ENCODE peak calls at places on chromosomes 2 and 18, in seven cellular contexts. R is HCEC 1CT, B is GM04504, H is brain microvascular endothelial cell, J is GM23338, U is NCI-H1105 treated with DMSO at 0.1 percent for 48 hours, M is mucosa of gallbladder. N is an unnamed sample.

GRCh38 chr2:20836521-20836920 is 13.6 kb upstream of the LDAH start:
- DNase-seq in R (no peak), J (no peak), B (no peak), M (no peak), U (no peak), H (no peak), N (no peak)

GRCh38 chr18:79458131-79458838 is 62.6 kb downstream of the NFATC1 start:
- DNase-seq in H (peak), J (no peak), U (no peak), B (peak), M (peak), R (no peak), N (no peak)

GRCh38 chr2:199430219-199430618 is 27.5 kb downstream of the SATB2 start:
- DNase-seq in M (no peak), H (no peak), J (no peak), B (no peak), R (no peak), U (no peak), N (no peak)

GRCh38 chr2:105455488-105455991 is 56.7 kb upstream of the FHL2 start:
- DNase-seq in R (peak), H (peak), M (peak), B (peak), J (no peak), U (peak), N (no peak)

GRCh38 chr2:6184532-6185302 is 492.5 kb downstream of the SOX11 start:
- DNase-seq in B (no peak), H (peak), R (no peak), M (no peak), J (no peak), U (no peak), N (no peak)

GRCh38 chr2:70140978-70141753 is 49.7 kb downstream of the C2orf42 start:
- DNase-seq in R (peak), B (no peak), U (no peak), J (peak), M (peak), H (peak), N (peak)

GRCh38 chr18:29605365-29605764 is 1428.4 kb upstream of the CDH2 start:
- DNase-seq in R (no peak), U (no peak), H (no peak), B (no peak), M (no peak), J (no peak), N (no peak)

GRCh38 chr18:12044591-12044990 is 49.1 kb upstream of the ANKRD62 start:
- DNase-seq in H (no peak), M (no peak), U (no peak), R (no peak), J (no peak), B (no peak), N (no peak)

GRCh38 chr2:27887122-27887521 is 3.1 kb downstream of the RBKS start:
- DNase-seq in J (no peak), H (no peak), M (no peak), U (no peak), B (no peak), R (no peak), N (no peak)

GRCh38 chr2:229202646-229203045 is 68.4 kb downstream of the PID1 start:
- DNase-seq in M (no peak), U (no peak), J (no peak), H (no peak), B (no peak), R (peak), N (no peak)

GRCh38 chr2:239188536-239188935 is 212.3 kb downstream of the HDAC4 start:
- DNase-seq in M (no peak), R (no peak), H (no peak), U (no peak), B (no peak), J (no peak), N (no peak)

GRCh38 chr2:34305587-34305986 is 706.5 kb upstream of the FAM98A start:
- DNase-seq in M (no peak), J (no peak), H (no peak), R (no peak), U (no peak), B (no peak), N (no peak)

GRCh38 chr2:217366246-217366645 is 506.4 kb upstream of the TNP1 start:
- DNase-seq in U (no peak), M (no peak), B (no peak), R (no peak), J (no peak), H (peak), N (no peak)

GRCh38 chr2:45712538-45712937 is 61.1 kb downstream of the PRKCE start:
- DNase-seq in M (no peak), J (no peak), H (no peak), B (no peak), R (peak), U (no peak), N (no peak)

GRCh38 chr2:212424090-212424489 is 114.5 kb downstream of the ERBB4 start:
- DNase-seq in M (no peak), H (no peak), R (peak), U (no peak), B (no peak), J (no peak), N (no peak)

GRCh38 chr2:38690499-38691420 is 24.8 kb downstream of the GALM start:
- DNase-seq in J (no peak), B (peak), M (no peak), H (peak), U (no peak), R (peak), N (no peak)

GRCh38 chr18:74831571-74832250 is 234.0 kb downstream of the ZNF407 start:
- DNase-seq in H (peak), U (no peak), M (no peak), J (no peak), R (no peak), B (no peak), N (no peak)

GRCh38 chr2:95357717-95358280 is 44.7 kb upstream of the FAHD2A start:
- DNase-seq in H (no peak), M (no peak), R (no peak), J (no peak), U (no peak), B (no peak), N (no peak)

GRCh38 chr2:73716518-73717250 is 20.5 kb downstream of the TPRKB start:
- DNase-seq in H (no peak), U (no peak), B (peak), R (peak), J (no peak), M (no peak), N (no peak)

GRCh38 chr18:58806826-58807714 is 57.6 kb upstream of the ZNF532 start:
- DNase-seq in U (no peak), J (no peak), M (no peak), H (no peak), B (no peak), R (no peak), N (no peak)

GRCh38 chr2:189467160-189467559 is 25.9 kb downstream of the WDR75 start:
- DNase-seq in B (no peak), R (no peak), M (no peak), U (no peak), H (no peak), J (no peak), N (no peak)

GRCh38 chr18:48031011-48031480 is 100.6 kb upstream of the SMAD2 start:
- DNase-seq in J (peak), U (peak), M (peak), R (peak), H (peak), B (peak), N (no peak)

GRCh38 chr2:96509114-96509846 is 4.1 kb upstream of the NEURL3 start:
- DNase-seq in R (peak), J (peak), H (peak), M (peak), B (peak), U (peak), N (peak)

GRCh38 chr2:219230201-219230540 is 565 bp downstream of the ANKZF1 start:
- DNase-seq in U (no peak), M (peak), R (peak), J (peak), H (peak), B (no peak), N (no peak)

GRCh38 chr2:170895023-170895759 is 33.9 kb upstream of the GORASP2 start:
- DNase-seq in R (peak), J (no peak), M (no peak), H (no peak), B (no peak), U (no peak), N (no peak)

GRCh38 chr2:224284134-224284946 is 117.6 kb downstream of the FAM124B start:
- DNase-seq in R (peak), U (peak), M (no peak), H (peak), B (no peak), J (peak), N (no peak)

GRCh38 chr2:205712983-205713531 is 30.8 kb downstream of the NRP2 start:
- DNase-seq in B (no peak), U (no peak), R (no peak), M (no peak), J (no peak), H (no peak), N (no peak)

GRCh38 chr2:95273911-95274290 is 348 bp upstream of the PROM2 start:
- DNase-seq in U (no peak), M (no peak), H (no peak), R (no peak), B (no peak), J (no peak), N (no peak)

GRCh38 chr2:156466739-156467405 is 30.7 kb downstream of the GPD2 start:
- DNase-seq in U (peak), J (no peak), H (no peak), B (peak), M (peak), R (peak), N (no peak)

GRCh38 chr2:66488946-66489345 is 54.0 kb downstream of the MEIS1 start:
- DNase-seq in J (no peak), M (no peak), R (no peak), H (no peak), B (no peak), U (no peak), N (no peak)

GRCh38 chr2:98465456-98466201 is 21.0 kb downstream of the INPP4A start:
- DNase-seq in U (peak), M (peak), R (no peak), B (no peak), J (no peak), H (no peak), N (peak)

GRCh38 chr18:59593291-59593717 is 103.9 kb downstream of the CCBE1 start:
- DNase-seq in M (no peak), U (no peak), R (no peak), H (no peak), B (peak), J (no peak), N (no peak)

GRCh38 chr2:79437416-79438281 is 75.2 kb upstream of the CTNNA2 start:
- DNase-seq in M (no peak), B (no peak), J (peak), H (no peak), R (no peak), U (no peak), N (no peak)

GRCh38 chr2:152658221-152658620 is 59.0 kb downstream of the PRPF40A start:
- DNase-seq in M (no peak), J (no peak), U (no peak), R (no peak), H (no peak), B (no peak), N (no peak)

GRCh38 chr18:45715212-45715780 is 8.7 kb upstream of the SLC14A1 start:
- DNase-seq in R (no peak), J (no peak), U (no peak), B (no peak), M (no peak), H (no peak), N (no peak)

GRCh38 chr2:142880275-142880674 is 2.8 kb downstream of the KYNU start:
- DNase-seq in J (no peak), M (no peak), R (peak), H (peak), U (no peak), B (peak), N (no peak)

GRCh38 chr2:172285010-172285621 is 142.3 kb upstream of the ITGA6 start:
- DNase-seq in J (peak), M (no peak), R (peak), U (no peak), B (peak), H (peak), N (no peak)

GRCh38 chr2:102826904-102827303 is 65.1 kb downstream of the TMEM182 start:
- DNase-seq in M (no peak), J (peak), H (peak), R (peak), U (peak), B (no peak), N (no peak)

N was measured in activated T-helper 2 cell treated with anti-CD3 and anti-CD28 coated beads, Interferon-gamma antibody, Interleukin-2, Interleukin-4, amounts not matched to agents 10 μg/mL and 5 μg/mL and 100 μg/mL, durations not matched to agents 14 hours and 24 hours and 36 hours.